ENCODE peak calls at places on chromosomes 4 and X, in four cellular contexts. P, H, T and B are unnamed samples.

GRCh38 chrX:47515941-47516649 is 33.1 kb upstream of the ZNF41 start:
- DNase-seq in P (no peak), H (no peak), T (no peak), B (no peak)

GRCh38 chrX:66676990-66677389 is 38.1 kb upstream of the EDA2R start:
- DNase-seq in P (no peak), H (no peak), T (no peak), B (no peak)

GRCh38 chr4:55980725-55981124 is 32.0 kb downstream of the CEP135 start:
- DNase-seq in P (no peak), H (peak; percentile 37), T (no peak), B (no peak)

GRCh38 chr4:88843067-88843723 is 145.6 kb upstream of the NAP1L5 start:
- DNase-seq in P (no peak), H (no peak), T (no peak), B (no peak)

GRCh38 chr4:184893836-184894571 is 68.2 kb upstream of the ACSL1 start:
- DNase-seq in P (no peak), H (no peak), T (no peak), B (peak; percentile 8)

GRCh38 chr4:40301592-40301991 is 33.5 kb upstream of the CHRNA9 start:
- DNase-seq in P (no peak), H (peak; percentile 93), T (no peak), B (no peak)

GRCh38 chr4:151540728-151541437 is 131.9 kb downstream of the FHIP1A start:
- DNase-seq in P (no peak), H (no peak), T (no peak), B (no peak)

GRCh38 chrX:13898084-13898483 is 81.2 kb upstream of the GPM6B start:
- DNase-seq in P (no peak), H (peak; percentile 70), T (no peak), B (peak; percentile 44)

GRCh38 chrX:133689997-133690599 is 274.8 kb upstream of the GPC4 start:
- DNase-seq in P (no peak), H (no peak), T (no peak), B (no peak)

GRCh38 chrX:110442631-110443030 is 84.0 kb downstream of the RTL9 start:
- DNase-seq in P (no peak), H (peak; percentile 28), T (no peak), B (peak; percentile 54)

GRCh38 chr4:3334316-3334715 is 41.5 kb downstream of the RGS12 start:
- DNase-seq in P (no peak), H (no peak), T (no peak), B (no peak)

GRCh38 chr4:184548651-184549341 is 74.4 kb upstream of the IRF2 start:
- DNase-seq in P (no peak), H (no peak), T (no peak), B (peak; percentile 64)

GRCh38 chr4:185542626-185543336 is 7.5 kb upstream of the PDLIM3 start:
- DNase-seq in P (peak; percentile 84), H (no peak), T (no peak), B (no peak)

GRCh38 chr4:40409835-40410234 is 74.7 kb downstream of the CHRNA9 start:
- DNase-seq in P (no peak), H (no peak), T (no peak), B (no peak)

GRCh38 chr4:123528501-123529277 is 132.1 kb downstream of the SPRY1 start:
- DNase-seq in P (no peak), H (no peak), T (no peak), B (no peak)

GRCh38 chrX:24782011-24782410 is 88.3 kb downstream of the POLA1 start:
- DNase-seq in P (no peak), H (no peak), T (no peak), B (no peak)

GRCh38 chrX:112774142-112774541 is 66.5 kb downstream of the AMOT start:
- DNase-seq in P (no peak), H (no peak), T (no peak), B (no peak)

GRCh38 chr4:156347412-156348075 is 393.9 kb upstream of the CTSO start:
- DNase-seq in P (no peak), H (no peak), T (no peak), B (peak; percentile 65)

GRCh38 chr4:140635606-140636005 is 66.8 kb upstream of the UCP1 start:
- DNase-seq in P (peak; percentile 63), H (no peak), T (no peak), B (peak; percentile 84)